ENCODE peak calls at places on chromosome 4, in ten cellular contexts. S, P, K, L, I, O, M, D, Y and W are unnamed samples. For H3K4me1, the result is how much of the 10 kb centered on the place peaks cover.

GRCh38 chr4:114399085-114399484 is 199.5 kb upstream of the UGT8 start:
- DNase-seq in I (no peak), L (no peak), P (no peak), M (no peak), D (no peak), Y (no peak), K (no peak), O (no peak), S (no peak), W (no peak)

GRCh38 chr4:47490550-47490949 is 5.5 kb downstream of the ATP10D start:
- DNase-seq in S (no peak), Y (no peak), L (peak), P (peak), D (peak), O (peak), M (no peak), I (peak), K (no peak), W (no peak)

GRCh38 chr4:25814737-25815136 is 48.1 kb downstream of the SEL1L3 start:
- DNase-seq in K (no peak), S (no peak), I (no peak), P (no peak), O (no peak), L (no peak), M (no peak), D (no peak), Y (no peak), W (no peak)

GRCh38 chr4:910366-911091 is 21.6 kb downstream of the GAK start:
- DNase-seq in I (no peak), Y (peak), O (no peak), L (no peak), D (no peak), P (no peak), M (no peak), K (peak), S (no peak), W (no peak)

GRCh38 chr4:153081693-153082092 is 122.5 kb upstream of the TRIM2 start:
- DNase-seq in S (no peak), K (no peak), I (no peak), Y (no peak), D (no peak), L (no peak), M (no peak), P (no peak), O (no peak), W (no peak)

GRCh38 chr4:32455231-32455630 is 1735.1 kb downstream of the PCDH7 start:
- DNase-seq in M (no peak), S (no peak), P (no peak), D (peak), Y (no peak), L (no peak), I (no peak), O (peak), K (no peak), W (no peak)

GRCh38 chr4:153764611-153765368 is 5.0 kb upstream of the RNF175 start:
- DNase-seq in L (no peak), K (no peak), M (no peak), O (no peak), S (no peak), I (no peak), D (peak), P (no peak), Y (no peak), W (no peak)

GRCh38 chr4:168499241-168499640 is 2.4 kb downstream of the PALLD start:
- DNase-seq in D (no peak), M (no peak), O (no peak), Y (no peak), P (no peak), L (no peak), K (no peak), I (no peak), S (no peak), W (no peak)

GRCh38 chr4:38141808-38142500 is 181.8 kb downstream of the PTTG2 start:
- DNase-seq in Y (no peak), M (no peak), D (peak), K (no peak), P (no peak), L (no peak), O (peak), I (no peak), S (peak), W (no peak)

GRCh38 chr4:127506283-127506682 is 126.5 kb upstream of the INTU start:
- DNase-seq in L (no peak), Y (no peak), K (no peak), M (peak), S (no peak), P (no peak), D (no peak), O (no peak), I (no peak), W (no peak)

GRCh38 chr4:183816882-183817509 is 88.1 kb upstream of the STOX2 start:
- DNase-seq in I (no peak), O (no peak), D (no peak), M (no peak), Y (no peak), K (no peak), L (no peak), S (no peak), P (no peak), W (no peak)

GRCh38 chr4:186666252-186666651 is 57.4 kb downstream of the FAT1 start:
- DNase-seq in Y (no peak), S (no peak), P (no peak), L (no peak), M (no peak), I (no peak), D (no peak), O (no peak), K (no peak), W (no peak)

GRCh38 chr4:3112979-3113469 is 38.5 kb downstream of the HTT start:
- DNase-seq in K (no peak), O (peak), P (no peak), Y (no peak), D (peak), S (no peak), M (no peak), I (no peak), L (no peak), W (no peak)

GRCh38 chr4:74543983-74544382 is 99.0 kb downstream of the AREG start:
- DNase-seq in P (no peak), O (no peak), L (no peak), Y (no peak), M (no peak), D (peak), I (no peak), S (no peak), K (no peak), W (no peak)

GRCh38 chr4:75724066-75724866 is at the start of gene USO1:
- DNase-seq in O (peak), L (peak), S (peak), D (peak), P (peak), I (peak), K (peak), M (peak), Y (peak), W (peak)
- TF ChIP-seq CTCF in O (peak), L (peak), S (peak), D (peak), P (peak), I (peak), K (peak), M (peak), Y (peak), W (peak)

DNA sequence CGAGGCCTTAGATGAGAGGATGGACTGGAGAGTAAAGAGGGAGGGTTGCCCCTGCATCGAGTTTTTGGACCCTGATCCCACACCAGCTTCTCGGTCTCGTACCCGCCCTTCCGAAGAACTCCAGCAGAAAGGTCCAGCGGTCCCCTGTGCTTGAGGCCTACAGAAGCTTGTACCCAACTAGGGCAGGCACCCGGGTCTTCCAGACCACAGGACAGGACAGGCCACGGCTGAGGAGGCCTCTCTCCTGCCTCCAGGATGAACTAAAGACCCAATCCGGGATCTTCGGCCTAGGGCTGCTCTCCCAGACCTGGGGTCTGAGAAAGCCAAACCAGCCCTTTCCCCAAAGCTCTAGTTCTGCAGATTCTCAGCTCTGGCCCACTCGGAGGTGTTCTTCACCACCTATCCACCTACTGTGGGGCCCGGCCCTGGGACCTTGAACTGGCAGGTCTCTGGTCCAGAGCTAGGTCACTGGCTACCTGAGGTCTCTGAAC is 1.2 kb downstream of the NKX3-2 start:
- DNase-seq in M (no peak), L (no peak), Y (no peak), D (no peak), P (no peak), I (no peak), S (no peak), K (no peak), O (no peak), W (peak)
- H3K4me1 ChIP-seq in M (under half), L (under half), Y (under half), D (under half), P (under half), I (under half), S (under half), K (half or more), O (under half), W (under half)

GRCh38 chr4:76569225-76569624 is 134.2 kb downstream of the SHROOM3 start:
- DNase-seq in D (no peak), L (no peak), P (no peak), M (no peak), I (no peak), K (no peak), S (no peak), O (no peak), Y (no peak), W (no peak)
- TF ChIP-seq CTCF in D (no peak), L (no peak), P (no peak), M (no peak), I (no peak), K (no peak), S (no peak), O (no peak), Y (no peak), W (no peak)

DNA sequence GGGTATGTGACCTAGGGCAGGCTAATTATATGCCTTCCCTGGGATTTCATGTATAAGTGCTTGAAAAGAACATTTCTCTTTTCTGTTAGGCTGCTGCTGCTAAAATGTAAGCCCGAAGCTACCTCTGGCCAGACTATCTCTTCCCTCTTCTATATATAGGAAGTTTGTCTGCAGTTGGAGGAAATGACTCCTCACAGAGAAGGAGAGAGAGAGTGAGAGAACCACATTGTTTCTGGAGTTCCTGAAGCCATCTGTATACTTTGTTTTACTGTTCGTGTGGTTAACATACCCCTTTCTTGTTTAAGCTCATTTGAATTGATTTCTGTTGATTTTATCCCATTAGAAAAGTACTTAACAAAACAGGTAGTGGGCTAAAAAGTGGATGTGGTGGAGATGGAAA is 112.4 kb downstream of the TMA16 start:
- DNase-seq in Y (no peak), I (peak), S (no peak), M (no peak), K (no peak), D (no peak), O (no peak), L (no peak), P (no peak), W (no peak)
- H3K4me1 ChIP-seq in Y (under half), I (half or more), S (under half), M (under half), K (under half), D (under half), O (under half), L (under half), P (under half), W (under half)

GRCh38 chr4:175891863-175892262 is 79.8 kb upstream of the GPM6A start:
- DNase-seq in I (peak), P (peak), M (no peak), K (no peak), S (no peak), L (peak), D (peak), O (peak), Y (no peak), W (no peak)
- TF ChIP-seq CTCF in I (peak), P (peak), M (peak), K (no peak), S (peak), L (peak), D (peak), O (peak), Y (no peak), W (peak)

DNA sequence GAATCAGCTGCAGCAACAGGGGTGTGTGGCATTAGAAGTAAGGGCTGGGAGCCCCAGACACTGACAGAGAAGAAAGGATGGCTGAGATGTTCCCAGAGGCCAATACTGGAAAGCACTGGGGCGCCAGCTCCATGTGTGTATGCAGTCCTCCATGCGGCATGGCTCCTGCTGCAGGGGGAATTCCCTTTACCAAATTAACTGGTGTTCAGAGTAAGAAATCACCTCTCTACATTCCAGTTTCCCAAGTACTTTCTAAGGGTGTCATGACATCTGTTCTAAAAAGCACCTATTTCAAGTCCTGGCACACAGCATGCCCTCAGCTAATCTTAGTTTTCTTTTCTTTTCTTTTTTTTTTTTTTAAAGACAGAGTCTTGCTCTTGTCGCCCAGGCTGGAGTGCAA is 98.0 kb downstream of the MAML3 start:
- DNase-seq in P (no peak), I (no peak), O (no peak), S (no peak), L (no peak), K (no peak), D (no peak), Y (no peak), M (no peak), W (no peak)
- H3K4me1 ChIP-seq in P (under half), I (under half), O (under half), S (under half), L (under half), K (under half), D (under half), Y (under half), M (under half), W (under half)